ENCODE peak calls at places on chromosomes 2 and 18, in five cellular contexts. A is activated CD4-positive, alpha-beta T cell treated with anti-CD3 and anti-CD28 coated beads, Interleukin-2, amount 10 ng/mL, durations not matched to agents 7 days and 5 days; E is chondrocyte; G is midbrain; X is aorta. K is an unnamed sample.

GRCh38 chr2:10375570-10376266 is 72.4 kb downstream of the ODC1 start:
- DNase-seq in A (no peak), E (no peak), G (no peak), X (no peak), K (no peak)

GRCh38 chr2:74493546-74493945 is 5.9 kb downstream of the LBX2 start:
- DNase-seq in A (no peak), E (no peak), G (no peak), X (no peak), K (no peak)

GRCh38 chr2:53181759-53182158 is 585.8 kb upstream of the CHAC2 start:
- DNase-seq in A (no peak), E (no peak), G (no peak), X (no peak), K (no peak)

GRCh38 chr2:235059161-235059560 is 107.3 kb downstream of the SH3BP4 start:
- DNase-seq in A (no peak), E (no peak), G (no peak), X (no peak), K (no peak)

GRCh38 chr2:51516667-51517066 is 484.7 kb upstream of the NRXN1 start:
- DNase-seq in A (no peak), E (no peak), G (no peak), X (no peak), K (no peak)

GRCh38 chr2:195498839-195499490 is 158.1 kb upstream of the SLC39A10 start:
- DNase-seq in A (no peak), E (no peak), G (no peak), X (no peak), K (no peak)

GRCh38 chr18:70025580-70025979 is 77.9 kb upstream of the CD226 start:
- DNase-seq in A (no peak), E (no peak), G (no peak), X (no peak), K (no peak)

GRCh38 chr2:229728360-229728759 is 14.0 kb upstream of the DNER start:
- DNase-seq in A (no peak), E (no peak), G (no peak), X (no peak), K (no peak)

GRCh38 chr2:237280235-237280634 is 133.7 kb downstream of the COL6A3 start:
- DNase-seq in A (no peak), E (no peak), G (no peak), X (no peak), K (no peak)

GRCh38 chr18:76721207-76721996 is 101.0 kb upstream of the ZNF236 start:
- DNase-seq in A (peak), E (no peak), G (no peak), X (no peak), K (no peak)

K was measured in HCT116.